ENCODE peak calls at places on chromosomes 7 and 10, in four cellular contexts. C, T, R and D are unnamed samples.

GRCh38 chr7:55965805-55966421 is 1.5 kb downstream of the NIPSNAP2 start:
- DNase-seq in C (peak), T (no peak), R (no peak), D (no peak)

GRCh38 chr7:101021703-101022102 is 1.8 kb downstream of the MUC17 start:
- DNase-seq in C (no peak), T (no peak), R (no peak), D (no peak)

GRCh38 chr7:70775570-70776156 is 356.3 kb upstream of the GALNT17 start:
- DNase-seq in C (no peak), T (no peak), R (no peak), D (peak)

GRCh38 chr10:46528171-46528671 is 28.2 kb downstream of the GPRIN2 start:
- DNase-seq in C (no peak), T (no peak), R (no peak), D (no peak)

GRCh38 chr10:124152781-124153600 is 59.6 kb upstream of the CHST15 start:
- DNase-seq in C (peak), T (peak), R (no peak), D (peak)

GRCh38 chr10:70699659-70700174 is 27.4 kb downstream of the ADAMTS14 start:
- DNase-seq in C (no peak), T (peak), R (no peak), D (peak)

GRCh38 chr10:3848768-3849643 is 64.0 kb upstream of the KLF6 start:
- DNase-seq in C (peak), T (no peak), R (no peak), D (no peak)

GRCh38 chr10:29585488-29585976 is 49.2 kb downstream of the SVIL start:
- DNase-seq in C (peak), T (peak), R (peak), D (peak)

GRCh38 chr7:43590862-43591550 is 8.1 kb downstream of the STK17A start:
- DNase-seq in C (no peak), T (no peak), R (no peak), D (no peak)

GRCh38 chr10:59625842-59626522 is 83.7 kb downstream of the SLC16A9 start:
- DNase-seq in C (peak), T (peak), R (peak), D (peak)

GRCh38 chr10:123896217-123896927 is 4.8 kb upstream of the CPXM2 start:
- DNase-seq in C (no peak), T (no peak), R (peak), D (no peak)

GRCh38 chr10:69201045-69201444 is 19.1 kb upstream of the HKDC1 start:
- DNase-seq in C (peak), T (no peak), R (no peak), D (no peak)

GRCh38 chr7:150307129-150307528 is 16.0 kb upstream of the LRRC61 start:
- DNase-seq in C (no peak), T (no peak), R (no peak), D (no peak)

GRCh38 chr7:42197391-42197790 is 39.6 kb downstream of the GLI3 start:
- DNase-seq in C (peak), T (no peak), R (no peak), D (no peak)

GRCh38 chr10:128927821-128928220 is 539.2 kb upstream of the MGMT start:
- DNase-seq in C (no peak), T (no peak), R (no peak), D (no peak)

GRCh38 chr7:27347261-27347610 is 104.6 kb downstream of the EVX1 start:
- DNase-seq in C (no peak), T (no peak), R (no peak), D (peak)

GRCh38 chr10:23768281-23768680 is 329.4 kb downstream of the OTUD1 start:
- DNase-seq in C (no peak), T (no peak), R (no peak), D (no peak)

GRCh38 chr10:18424200-18424599 is 227.2 kb downstream of the NSUN6 start:
- DNase-seq in C (no peak), T (peak), R (peak), D (peak)

GRCh38 chr7:75727881-75728592 is 10.7 kb downstream of the HIP1 start:
- DNase-seq in C (peak), T (peak), R (peak), D (peak)

DNA sequence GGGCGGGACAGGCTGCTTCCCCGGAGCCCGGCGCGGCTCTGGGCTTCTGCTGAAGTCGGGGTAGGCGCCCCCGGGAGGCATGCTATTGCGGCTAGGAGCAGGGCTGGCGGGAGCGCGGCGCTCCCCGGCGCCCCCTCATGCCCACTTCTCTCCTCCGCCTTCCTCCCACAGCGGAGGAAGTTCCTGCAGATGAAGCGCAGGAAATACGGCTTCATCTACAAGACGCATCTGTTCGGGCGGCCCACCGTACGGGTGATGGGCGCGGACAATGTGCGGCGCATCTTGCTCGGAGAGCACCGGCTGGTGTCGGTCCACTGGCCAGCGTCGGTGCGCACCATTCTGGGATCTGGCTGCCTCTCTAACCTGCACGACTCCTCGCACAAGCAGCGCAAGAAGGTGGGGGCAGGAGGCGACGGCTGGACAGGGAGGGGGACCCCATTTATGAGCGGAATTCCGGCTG is 474 bp downstream of the CYP26A1 start:
- DNase-seq in C (no peak), T (peak), R (no peak), D (peak)
- H3K56ac ChIP-seq in C (no peak), T (no peak), R (no peak), D (peak)

GRCh38 chr10:125193306-125193877 is 33.0 kb upstream of the CTBP2 start:
- DNase-seq in C (no peak), T (peak), R (no peak), D (no peak)
- H3K4me2 ChIP-seq in C (no peak), T (no peak), R (no peak), D (no peak)

DNA sequence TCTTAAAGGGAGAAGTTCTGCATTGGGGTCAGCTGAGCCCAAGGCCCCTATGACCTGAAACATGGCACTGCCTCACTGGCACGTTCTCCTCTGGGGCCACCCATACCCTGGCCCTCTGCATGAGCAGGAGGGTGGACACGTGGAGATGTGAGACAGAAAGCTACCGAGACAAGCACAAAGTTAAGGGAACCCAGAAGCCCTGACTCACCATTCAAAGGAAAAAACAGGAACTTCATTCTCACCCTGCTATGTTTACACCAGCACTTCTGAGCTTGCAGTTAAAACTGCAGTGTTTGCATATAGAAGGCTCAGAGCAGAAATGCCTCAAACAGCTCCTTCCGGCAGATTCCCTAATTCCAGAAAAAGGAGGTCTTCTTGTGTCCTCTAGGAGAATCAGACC is 41.7 kb downstream of the DENND11 start:
- DNase-seq in C (peak), T (no peak), R (no peak), D (no peak)
- H3K9ac ChIP-seq in C (no peak), T (no peak), R (no peak), D (no peak)

DNA sequence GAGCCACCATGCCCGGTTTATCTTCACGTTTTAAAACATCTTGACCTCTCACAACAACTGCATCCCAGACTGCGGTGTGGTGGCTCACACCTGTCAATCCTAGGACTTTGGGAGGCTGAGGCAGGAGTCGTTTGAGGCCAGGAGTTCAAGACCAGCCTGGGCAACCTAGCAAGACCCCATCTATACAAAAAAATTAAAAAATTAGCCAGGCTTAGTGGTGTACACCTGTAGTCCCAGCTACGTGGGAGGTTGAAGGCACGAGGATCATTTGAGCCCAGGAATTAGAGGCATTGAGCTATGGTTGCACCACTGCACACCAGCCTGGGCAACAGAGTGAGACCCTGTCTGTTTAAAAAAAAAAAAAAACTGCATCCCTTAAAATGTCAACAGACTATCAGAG is 20.2 kb downstream of the TNRC18 start:
- DNase-seq in C (no peak), T (no peak), R (no peak), D (no peak)
- H3K56ac ChIP-seq in C (no peak), T (no peak), R (no peak), D (no peak)

GRCh38 chr10:5751854-5752253 is 61.4 kb downstream of the GDI2 start:
- DNase-seq in C (no peak), T (peak), R (no peak), D (peak)
- H3K4me2 ChIP-seq in C (no peak), T (no peak), R (peak), D (no peak)

GRCh38 chr7:130906575-130906974 is 172.6 kb upstream of the KLF14 start:
- DNase-seq in C (peak), T (no peak), R (no peak), D (no peak)
- H3K9ac ChIP-seq in C (peak), T (no peak), R (no peak), D (no peak)

DNA sequence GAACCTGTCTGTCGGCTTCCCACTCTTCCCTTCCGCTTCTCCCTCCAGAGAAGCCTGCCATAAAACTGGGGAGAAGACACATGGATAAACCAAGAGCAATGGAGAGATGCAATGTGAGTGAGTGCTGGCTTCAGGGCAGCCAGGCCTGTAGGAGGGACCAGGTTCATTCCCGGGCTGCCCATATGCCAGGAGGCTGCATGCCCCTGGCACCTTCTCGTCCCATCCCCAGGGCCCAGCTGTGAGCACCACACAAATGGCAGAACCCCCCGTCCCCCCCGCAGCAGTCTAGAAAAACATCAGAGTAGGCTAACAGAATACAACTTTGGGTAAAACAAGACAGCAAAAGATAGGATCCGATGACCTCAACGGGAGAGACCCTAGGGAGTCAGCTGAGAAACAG is 341.3 kb upstream of the SHH start:
- DNase-seq in C (no peak), T (no peak), R (no peak), D (no peak)
- H3K56ac ChIP-seq in C (no peak), T (no peak), R (peak), D (no peak)

DNA sequence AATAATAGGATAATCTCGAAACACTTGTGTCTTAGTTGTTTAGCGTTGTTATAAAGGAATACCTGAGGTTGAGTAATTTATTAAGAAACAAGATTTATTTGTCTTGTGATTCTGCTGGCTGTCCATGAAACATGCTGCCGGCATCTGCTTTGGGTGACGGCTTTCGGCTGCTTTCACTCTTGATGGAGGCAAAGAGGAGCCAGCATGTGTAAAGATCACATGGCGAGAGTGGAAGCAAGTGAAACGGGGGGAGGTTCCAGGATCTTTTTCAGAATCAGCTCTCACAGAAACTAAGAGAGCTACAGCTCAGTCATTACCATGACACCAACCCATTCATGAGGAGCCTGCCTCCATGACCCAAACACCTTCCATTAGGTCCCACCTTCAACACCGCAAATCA is 402.8 kb downstream of the CDC14C start:
- DNase-seq in C (no peak), T (no peak), R (no peak), D (no peak)
- H3K4me2 ChIP-seq in C (no peak), T (no peak), R (no peak), D (no peak)